ENCODE peak calls at places on chromosomes 13 and 19, in four cellular contexts. E is H9, Z is IMR-90, P is mesendoderm. T is an unnamed sample.
A peak's percentile ranks its signal among the peaks of the same experiment; 100 is the strongest.

GRCh38 chr19:391199-391557 is 17.8 kb downstream of the C2CD4C start:
- DNase-seq in E (no peak), Z (no peak), P (no peak), T (no peak)

GRCh38 chr19:13459351-13459750 is 46.9 kb downstream of the CACNA1A start:
- DNase-seq in E (no peak), Z (no peak), P (no peak), T (peak; percentile 84)

GRCh38 chr13:75797256-75797655 is 161.1 kb downstream of the LMO7 start:
- DNase-seq in E (no peak), Z (no peak), P (no peak), T (no peak)

GRCh38 chr19:58079792-58080191 is 18.2 kb downstream of the ZSCAN18 start:
- DNase-seq in E (no peak), Z (no peak), P (no peak), T (no peak)

GRCh38 chr19:13382633-13382938 is 123.7 kb downstream of the CACNA1A start:
- DNase-seq in E (no peak), Z (no peak), P (no peak), T (no peak)

GRCh38 chr19:6765738-6766356 is 1.4 kb downstream of the SH2D3A start:
- DNase-seq in E (peak; percentile 98), Z (no peak), P (peak; percentile 97), T (no peak)

GRCh38 chr13:45966715-45967114 is 85.8 kb downstream of the ZC3H13 start:
- DNase-seq in E (no peak), Z (no peak), P (no peak), T (no peak)

GRCh38 chr13:30409911-30410704 is 12.2 kb upstream of the UBE2L5 start:
- DNase-seq in E (no peak), Z (peak; percentile 85), P (peak; percentile 13), T (no peak)

GRCh38 chr13:97262058-97262457 is 39.9 kb downstream of the MBNL2 start:
- DNase-seq in E (no peak), Z (no peak), P (no peak), T (no peak)
- H2BK15ac ChIP-seq in E (no peak overlapping the region), Z (peak overlapping the region; percentile 45), P (no peak overlapping the region), T (no peak overlapping the region)

GRCh38 chr19:56301886-56302620 is 12.6 kb downstream of the ZSCAN5A start:
- DNase-seq in E (no peak), Z (no peak), P (no peak), T (no peak)

GRCh38 chr19:56297010-56297409 is 17.6 kb downstream of the ZSCAN5A start:
- DNase-seq in E (no peak), Z (no peak), P (no peak), T (no peak)

GRCh38 chr19:56295531-56296455 is 18.8 kb downstream of the ZSCAN5A start:
- DNase-seq in E (no peak), Z (no peak), P (no peak), T (no peak)

GRCh38 chr19:56301152-56301551 is 13.5 kb downstream of the ZSCAN5A start:
- DNase-seq in E (no peak), Z (no peak), P (peak; percentile 11), T (no peak)

GRCh38 chr19:56299688-56300087 is 15.0 kb downstream of the ZSCAN5A start:
- DNase-seq in E (no peak), Z (no peak), P (no peak), T (no peak)
- H2BK15ac ChIP-seq in E (no peak overlapping the region), Z (no peak overlapping the region), P (no peak overlapping the region), T (no peak overlapping the region)

DNA sequence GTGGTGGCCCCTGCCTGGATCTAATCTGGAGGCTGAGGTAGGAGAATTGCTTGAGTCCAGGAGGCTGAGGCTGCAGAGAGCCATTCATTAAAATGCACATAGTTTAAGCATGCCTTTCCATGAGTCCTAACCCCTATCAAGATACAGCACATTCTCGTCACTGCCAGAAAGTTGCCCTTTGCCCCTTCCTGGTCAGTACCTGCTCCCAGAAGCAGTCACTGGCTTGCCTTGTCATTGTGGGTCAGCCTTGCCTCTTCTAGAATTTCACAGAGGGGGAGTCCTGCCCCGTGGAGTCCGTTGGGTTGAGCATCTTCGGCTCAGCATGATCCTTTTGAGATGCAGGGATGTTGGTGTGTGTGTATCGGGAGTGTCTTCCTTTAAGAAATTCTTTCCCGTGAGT is 10.8 kb downstream of the BICRA start:
- DNase-seq in E (peak; percentile 86), Z (peak; percentile 73), P (peak; percentile 77), T (no peak)
- H2BK15ac ChIP-seq in E (no peak overlapping the region), Z (no peak overlapping the region), P (no peak overlapping the region), T (no peak overlapping the region)

GRCh38 chr13:84672616-84673015 is 790.3 kb upstream of the SLITRK1 start:
- DNase-seq in E (no peak), Z (no peak), P (no peak), T (no peak)

GRCh38 chr13:84668637-84669036 is 786.4 kb upstream of the SLITRK1 start:
- DNase-seq in E (no peak), Z (no peak), P (no peak), T (no peak)

DNA sequence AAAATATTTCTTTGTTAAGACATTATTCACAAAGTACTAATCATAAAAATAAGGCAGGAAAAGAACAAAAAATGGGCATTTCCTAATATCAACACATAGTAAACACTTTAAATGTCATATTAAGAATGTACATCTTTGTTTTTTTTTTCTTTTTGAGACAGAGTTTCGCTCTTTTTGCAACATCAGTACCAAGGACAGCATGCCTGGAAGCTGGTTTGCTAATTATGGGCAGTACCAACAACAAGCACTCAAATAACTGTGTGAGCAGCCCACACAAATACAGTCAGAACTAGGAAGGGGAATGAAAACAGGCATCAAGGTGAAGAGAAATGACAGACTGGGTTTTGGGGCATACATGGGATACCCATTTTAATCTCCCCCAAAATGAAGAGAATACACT is 788.0 kb upstream of the SLITRK1 start:
- DNase-seq in E (no peak), Z (no peak), P (no peak), T (no peak)
- H2BK15ac ChIP-seq in E (no peak overlapping the region), Z (no peak overlapping the region), P (no peak overlapping the region), T (no peak overlapping the region)

GRCh38 chr13:109541081-109541480 is 245.3 kb downstream of the IRS2 start:
- DNase-seq in E (no peak), Z (no peak), P (no peak), T (no peak)
- H2BK15ac ChIP-seq in E (no peak overlapping the region), Z (no peak overlapping the region), P (no peak overlapping the region), T (no peak overlapping the region)

GRCh38 chr19:46788968-46789338 is 559 bp upstream of the SLC1A5 start:
- DNase-seq in E (no peak), Z (no peak), P (no peak), T (no peak)

GRCh38 chr19:46787040-46787330 is 1.4 kb downstream of the SLC1A5 start:
- DNase-seq in E (no peak), Z (no peak), P (no peak), T (no peak)

GRCh38 chr19:46789371-46789770 is 977 bp upstream of the SLC1A5 start:
- DNase-seq in E (no peak), Z (no peak), P (no peak), T (no peak)

GRCh38 chr19:46787331-46788100 is 878 bp downstream of the SLC1A5 start:
- DNase-seq in E (peak; percentile 56), Z (peak; percentile 63), P (peak; percentile 84), T (peak; percentile 52)

DNA sequence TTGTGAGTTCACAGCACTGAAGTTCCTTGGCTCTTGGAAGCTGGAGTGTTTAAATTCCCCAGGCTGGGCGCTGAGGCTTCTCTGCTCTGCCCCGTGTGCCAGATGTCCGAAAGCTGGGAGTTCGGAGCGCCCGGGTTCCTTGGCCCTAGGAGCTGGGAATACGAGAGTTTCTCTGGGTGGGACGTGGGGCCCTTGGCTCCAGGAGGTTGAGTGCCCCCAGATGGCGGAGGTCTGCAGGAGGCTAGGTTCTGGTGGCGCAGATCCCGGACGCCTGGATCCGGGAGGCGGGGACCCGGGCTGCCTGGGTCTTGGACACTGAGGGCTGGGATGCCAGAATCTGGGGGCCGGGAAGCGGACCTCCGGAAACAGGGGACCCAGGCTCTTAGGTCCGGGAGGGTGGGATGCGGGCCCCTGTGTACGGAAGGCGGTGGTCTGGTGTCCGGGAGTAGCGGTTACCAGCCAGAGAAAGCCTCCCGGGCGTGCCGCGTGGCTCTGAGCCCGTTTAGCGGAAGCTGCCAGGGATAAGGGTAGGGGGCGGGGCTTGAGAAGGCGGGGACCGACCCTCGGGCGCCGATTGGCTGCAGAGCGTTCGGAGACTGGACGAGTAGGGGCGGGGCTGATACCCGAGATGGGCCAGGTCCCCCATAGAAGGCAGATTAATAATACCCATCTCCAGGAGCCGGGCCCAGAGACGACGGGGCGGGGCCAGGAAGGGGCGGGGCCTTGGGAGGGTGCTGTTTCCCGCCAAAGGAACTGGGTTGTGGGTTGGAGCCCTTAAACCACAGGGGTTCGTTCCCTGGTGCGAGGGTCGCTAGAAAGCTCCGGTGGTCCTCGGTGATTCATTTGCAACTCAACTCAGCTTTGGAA is at the start of gene SLC1A5:
- DNase-seq in E (peak; percentile 99), Z (peak; percentile 96), P (peak; percentile 99), T (peak; percentile 95)
- H2BK15ac ChIP-seq in E (no peak within 1 kb of the TSS), Z (no peak within 1 kb of the TSS), P (no peak within 1 kb of the TSS), T (peak within 1 kb of the TSS; percentile 24)

GRCh38 chr19:14496849-14497346 is 971 bp upstream of the GIPC1 start:
- DNase-seq in E (no peak), Z (no peak), P (no peak), T (no peak)
- H2BK15ac ChIP-seq in E (no peak overlapping the region), Z (peak overlapping the region; percentile 12), P (no peak overlapping the region), T (peak overlapping the region; percentile 95)

GRCh38 chr19:38889803-38890202 is 9.6 kb downstream of the SIRT2 start:
- DNase-seq in E (no peak), Z (no peak), P (no peak), T (no peak)

GRCh38 chr19:38890686-38891085 is 8.7 kb downstream of the SIRT2 start:
- DNase-seq in E (no peak), Z (no peak), P (no peak), T (no peak)

GRCh38 chr19:38892841-38893240 is 6.6 kb downstream of the SIRT2 start:
- DNase-seq in E (no peak), Z (no peak), P (no peak), T (no peak)

GRCh38 chr19:38893341-38893771 is 6.1 kb downstream of the SIRT2 start:
- DNase-seq in E (no peak), Z (no peak), P (no peak), T (no peak)

GRCh38 chr19:38891791-38892190 is 7.6 kb downstream of the SIRT2 start:
- DNase-seq in E (no peak), Z (no peak), P (no peak), T (no peak)
- H2BK15ac ChIP-seq in E (no peak overlapping the region), Z (no peak overlapping the region), P (no peak overlapping the region), T (no peak overlapping the region)

GRCh38 chr19:29054886-29055675 is 157.9 kb downstream of the UQCRFS1 start:
- DNase-seq in E (no peak), Z (no peak), P (no peak), T (no peak)
- H2BK15ac ChIP-seq in E (no peak overlapping the region), Z (no peak overlapping the region), P (no peak overlapping the region), T (no peak overlapping the region)

GRCh38 chr19:16496613-16496983 is 404 bp downstream of the C19orf44 start:
- DNase-seq in E (no peak), Z (peak; percentile 44), P (no peak), T (no peak)
- H2BK15ac ChIP-seq in E (no peak overlapping the region), Z (no peak overlapping the region), P (no peak overlapping the region), T (no peak overlapping the region)

T was measured in neuronal stem cell.